ENCODE peak calls at places on chromosome 6, in four cellular contexts. Z, F, S and L are unnamed samples.
A peak's percentile ranks its signal among the peaks of the same experiment; 100 is the strongest.

GRCh38 chr6:43378631-43379030 is 9.2 kb upstream of the ZNF318 start:
- DNase-seq in Z (peak; percentile 3), S (no peak), F (no peak), L (no peak)

GRCh38 chr6:26172496-26172958 is 85.3 kb downstream of the HFE start:
- DNase-seq in Z (peak; percentile 46), F (no peak), S (peak; percentile 21), L (peak; percentile 29)

GRCh38 chr6:108811490-108811889 is 36.7 kb upstream of the ARMC2 start:
- DNase-seq in Z (no peak), F (no peak), S (no peak), L (no peak)

GRCh38 chr6:67676892-67677291 is 958.2 kb upstream of the ADGRB3 start:
- DNase-seq in F (no peak), S (no peak), Z (no peak), L (no peak)

GRCh38 chr6:170029416-170030283 is 261.2 kb downstream of the DLL1 start:
- DNase-seq in Z (no peak), S (peak; percentile 6), F (no peak), L (no peak)

GRCh38 chr6:135481786-135482369 is 15.7 kb downstream of the AHI1 start:
- DNase-seq in S (no peak), Z (peak; percentile 19), F (no peak), L (no peak)

GRCh38 chr6:75489025-75489424 is 4.6 kb downstream of the FILIP1 start:
- DNase-seq in S (no peak), F (no peak), Z (peak; percentile 27), L (no peak)

GRCh38 chr6:72553531-72554202 is 68.2 kb upstream of the KCNQ5 start:
- DNase-seq in Z (peak; percentile 93), S (no peak), F (peak; percentile 21), L (no peak)

GRCh38 chr6:157401734-157402338 is 20.8 kb downstream of the ZDHHC14 start:
- DNase-seq in S (no peak), F (no peak), Z (no peak), L (no peak)

GRCh38 chr6:45697605-45698004 is 318.1 kb downstream of the CLIC5 start:
- DNase-seq in Z (peak; percentile 99), S (no peak), F (no peak), L (no peak)

GRCh38 chr6:5412663-5413062 is 151.3 kb downstream of the FARS2 start:
- DNase-seq in Z (no peak), S (no peak), F (no peak), L (no peak)

GRCh38 chr6:116008470-116009229 is 52.0 kb downstream of the FRK start:
- DNase-seq in Z (peak; percentile 58), S (no peak), F (no peak), L (no peak)

GRCh38 chr6:31513456-31514165 is 15.2 kb upstream of the MCCD1 start:
- DNase-seq in F (no peak), S (no peak), Z (no peak), L (no peak)

GRCh38 chr6:154613137-154613676 is 102.7 kb upstream of the CNKSR3 start:
- DNase-seq in F (no peak), S (peak; percentile 41), Z (peak; percentile 79), L (no peak)

GRCh38 chr6:36671687-36672375 is 6.7 kb upstream of the CDKN1A start:
- DNase-seq in F (no peak), S (no peak), Z (no peak), L (no peak)

GRCh38 chr6:148835920-148836441 is 89.2 kb downstream of the UST start:
- DNase-seq in F (no peak), S (no peak), Z (peak; percentile 96), L (no peak)

GRCh38 chr6:109318328-109318876 is 63.9 kb downstream of the CD164 start:
- DNase-seq in Z (no peak), F (no peak), S (peak; percentile 40), L (no peak)

GRCh38 chr6:7673063-7673536 is 52.8 kb upstream of the BMP6 start:
- DNase-seq in Z (peak; percentile 5), F (no peak), S (peak; percentile 17), L (peak; percentile 40)

GRCh38 chr6:90544085-90544484 is 42.8 kb downstream of the MAP3K7 start:
- DNase-seq in Z (no peak), S (no peak), F (no peak), L (no peak)

GRCh38 chr6:16583151-16583762 is 178.0 kb downstream of the ATXN1 start:
- DNase-seq in Z (no peak), F (no peak), S (no peak), L (no peak)

GRCh38 chr6:111673086-111673485 is 67.4 kb upstream of the TRAF3IP2 start:
- DNase-seq in F (no peak), S (no peak), Z (no peak), L (no peak)

GRCh38 chr6:148414836-148415235 is 72.2 kb downstream of the SASH1 start:
- DNase-seq in S (no peak), F (no peak), Z (peak; percentile 68), L (no peak)

GRCh38 chr6:36627801-36628246 is 33.7 kb downstream of the SRSF3 start:
- DNase-seq in Z (peak; percentile 91), S (peak; percentile 73), F (no peak), L (peak; percentile 61)

GRCh38 chr6:167047554-167047953 is 48.4 kb downstream of the CEP43 start:
- DNase-seq in F (no peak), S (no peak), Z (no peak), L (peak; percentile 41)

GRCh38 chr6:122323361-122323760 is 76.1 kb upstream of the HSF2 start:
- DNase-seq in Z (no peak), F (no peak), S (no peak), L (no peak)
- H3K4me3 ChIP-seq in Z (peak overlapping the region; percentile 76), F (no peak overlapping the region), S (no peak overlapping the region), L (peak overlapping the region; percentile 36)

GRCh38 chr6:132736239-132736638 is 21.5 kb downstream of the VNN2 start:
- DNase-seq in Z (peak; percentile 14), S (no peak), F (no peak), L (no peak)

GRCh38 chr6:132733814-132734213 is 20.0 kb upstream of the VNN1 start:
- DNase-seq in Z (no peak), S (no peak), F (no peak), L (no peak)

GRCh38 chr6:132733288-132733687 is 19.4 kb upstream of the VNN1 start:
- DNase-seq in Z (peak; percentile 17), S (no peak), F (no peak), L (no peak)

GRCh38 chr6:132731086-132731485 is 17.2 kb upstream of the VNN1 start:
- DNase-seq in S (no peak), Z (peak; percentile 55), F (no peak), L (no peak)

GRCh38 chr6:132734694-132735236 is 20.9 kb upstream of the VNN1 start:
- DNase-seq in Z (peak; percentile 83), F (no peak), S (peak; percentile 27), L (no peak)
- TF ChIP-seq POLR2A in Z (no peak), F (no peak), S (no peak), L (no peak)

DNA sequence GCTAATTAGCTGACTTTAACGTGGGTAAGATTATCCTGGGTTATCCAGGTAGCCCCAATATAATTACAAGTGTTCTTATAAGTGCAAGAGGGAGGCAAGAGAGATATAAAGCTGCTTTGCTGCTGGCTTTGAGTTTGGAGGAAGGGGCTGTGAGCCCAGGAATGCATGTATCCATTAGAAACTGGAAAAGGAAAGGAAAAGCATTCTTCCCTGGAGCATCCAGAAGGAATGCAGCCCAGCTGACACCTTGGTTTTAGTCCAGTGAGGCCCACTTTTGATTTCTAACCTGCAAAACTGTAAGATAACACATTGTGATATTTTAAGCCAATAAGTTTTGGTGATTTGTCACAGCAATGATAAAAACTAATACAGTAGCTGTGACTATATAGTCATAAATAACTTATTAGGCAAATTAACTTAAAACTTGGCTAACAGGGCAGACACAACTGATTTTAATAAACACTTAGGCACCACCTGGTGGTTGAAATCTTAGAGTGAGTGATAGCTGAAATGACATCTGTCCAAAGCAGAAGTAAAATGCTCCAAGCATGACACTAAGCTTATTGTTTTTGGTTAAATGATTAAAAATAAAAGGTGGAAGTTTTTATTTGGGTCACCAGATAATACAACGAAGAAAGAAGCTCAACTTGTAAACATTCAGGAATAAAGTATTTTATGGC is 35.6 kb downstream of the ADGRF4 start:
- DNase-seq in F (no peak), S (no peak), Z (peak; percentile 4), L (no peak)
- TF ChIP-seq CTCF in F (peak; percentile 56), S (peak; percentile 21), Z (peak; percentile 19), L (peak; percentile 28)

DNA sequence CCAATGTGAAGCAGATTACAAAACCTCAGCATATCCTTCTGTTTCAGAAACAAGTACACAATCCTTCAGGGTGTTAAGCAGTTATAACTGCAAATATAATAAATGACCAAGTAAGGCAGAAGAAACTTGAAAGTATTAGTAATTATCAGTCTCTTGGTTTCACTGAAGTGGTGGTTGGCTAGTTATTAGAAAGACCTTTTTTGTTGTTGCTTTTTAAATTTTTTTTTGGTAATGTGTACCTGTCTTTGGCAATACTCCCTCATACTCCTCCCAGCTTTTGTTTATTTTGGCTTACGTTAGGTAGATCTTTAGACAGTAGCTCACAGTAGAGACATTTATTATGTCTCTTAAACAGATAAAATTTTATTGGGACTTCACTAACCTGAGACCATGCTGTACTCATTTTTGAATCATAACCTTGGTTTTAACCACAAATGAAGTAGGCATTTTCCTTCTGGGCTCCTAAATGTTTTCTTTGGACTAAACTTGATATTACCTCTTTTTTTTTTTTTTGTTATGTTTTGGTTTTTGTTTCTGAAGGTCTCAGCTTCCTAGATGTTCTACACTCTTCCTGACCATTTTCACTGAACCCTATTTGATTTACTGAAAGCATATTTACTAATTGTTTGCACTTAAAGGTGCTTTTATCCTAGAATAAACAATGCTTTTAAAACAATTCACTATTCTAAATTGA is 6.4 kb downstream of the CD2AP start:
- DNase-seq in Z (peak; percentile 35), S (no peak), F (no peak), L (no peak)
- H3K4me3 ChIP-seq in Z (no peak overlapping the region), S (no peak overlapping the region), F (peak overlapping the region; percentile 28), L (no peak overlapping the region)